ENCODE peak calls at places on chromosomes 4 and X, in six cellular contexts. Y is colonic mucosa, G is HFF-Myc, J is endodermal cell, C is fibroblast of lung, O is GM10248. A is an unnamed sample.

GRCh38 chr4:173174184-173175156 is 5.9 kb downstream of the GALNT7 start:
- DNase-seq in Y (no peak), G (no peak), J (no peak), C (no peak), O (no peak), A (no peak)

GRCh38 chr4:7542781-7543180 is 108.1 kb upstream of the PSAPL1 start:
- DNase-seq in Y (no peak), G (no peak), J (no peak), C (no peak), O (no peak), A (no peak)

GRCh38 chrX:153030801-153031200 is 25.5 kb upstream of the PNMA3 start:
- DNase-seq in Y (no peak), G (no peak), J (no peak), C (no peak), O (no peak), A (no peak)

GRCh38 chr4:108291137-108291536 is 122.4 kb upstream of the LEF1 start:
- DNase-seq in Y (no peak), G (no peak), J (no peak), C (no peak), O (no peak), A (no peak)

GRCh38 chr4:107035711-107036601 is at the start of gene DKK2:
- DNase-seq in Y (no peak), G (no peak), J (peak; percentile 67), C (peak; percentile 50), O (peak; percentile 35), A (no peak)

GRCh38 chr4:182746876-182747275 is 170.3 kb downstream of the DCTD start:
- DNase-seq in Y (no peak), G (no peak), J (no peak), C (no peak), O (no peak), A (no peak)

GRCh38 chrX:70264784-70265183 is 3.4 kb upstream of the ARR3 start:
- DNase-seq in Y (no peak), G (no peak), J (no peak), C (no peak), O (no peak), A (no peak)

GRCh38 chrX:103779156-103779555 is 2.5 kb downstream of the PLP1 start:
- DNase-seq in Y (no peak), G (no peak), J (no peak), C (peak; percentile 33), O (no peak), A (no peak)

GRCh38 chr4:105280338-105280809 is 133.7 kb downstream of the TET2 start:
- DNase-seq in Y (no peak), G (peak; percentile 35), J (no peak), C (peak; percentile 99), O (no peak), A (no peak)

GRCh38 chr4:120694973-120695372 is 227.6 kb downstream of the PRDM5 start:
- DNase-seq in Y (peak; percentile 68), G (peak; percentile 57), J (no peak), C (peak; percentile 70), O (no peak), A (peak; percentile 6)

GRCh38 chr4:148730766-148731165 is 288.6 kb upstream of the NR3C2 start:
- DNase-seq in Y (no peak), G (no peak), J (no peak), C (no peak), O (no peak), A (no peak)

GRCh38 chr4:175539498-175539897 is 272.6 kb downstream of the GPM6A start:
- DNase-seq in Y (no peak), G (no peak), J (no peak), C (no peak), O (no peak), A (no peak)

GRCh38 chr4:113683143-113683542 is 78.4 kb downstream of the CAMK2D start:
- DNase-seq in Y (no peak), G (no peak), J (no peak), C (no peak), O (peak; percentile 67), A (no peak)

GRCh38 chrX:46710425-46710824 is 48.5 kb downstream of the SLC9A7 start:
- DNase-seq in Y (no peak), G (no peak), J (no peak), C (peak; percentile 77), O (no peak), A (peak; percentile 20)

GRCh38 chr4:10108391-10108790 is 8.2 kb downstream of the WDR1 start:
- DNase-seq in Y (no peak), G (no peak), J (no peak), C (no peak), O (no peak), A (no peak)

GRCh38 chrX:143095311-143095710 is 69.6 kb downstream of the SPANXN4 start:
- DNase-seq in Y (no peak), G (no peak), J (no peak), C (no peak), O (no peak), A (no peak)

GRCh38 chr4:88756149-88756548 is 58.5 kb upstream of the NAP1L5 start:
- DNase-seq in Y (no peak), G (no peak), J (no peak), C (no peak), O (no peak), A (no peak)

GRCh38 chr4:65669008-65669971 is 999 bp downstream of the EPHA5 start:
- DNase-seq in Y (no peak), G (no peak), J (peak; percentile 80), C (peak; percentile 59), O (peak; percentile 6), A (no peak)

GRCh38 chr4:128353791-128354190 is 66.2 kb upstream of the PGRMC2 start:
- DNase-seq in Y (no peak), G (no peak), J (no peak), C (peak; percentile 52), O (no peak), A (no peak)

GRCh38 chrX:132614297-132614696 is 125.5 kb upstream of the MBNL3 start:
- DNase-seq in Y (no peak), G (no peak), J (peak; percentile 64), C (no peak), O (no peak), A (peak; percentile 30)
- TF ChIP-seq CTCF in Y (no peak), G (peak; percentile 40), J (peak; percentile 82), C (peak; percentile 45), O (peak; percentile 31), A (no peak)

DNA sequence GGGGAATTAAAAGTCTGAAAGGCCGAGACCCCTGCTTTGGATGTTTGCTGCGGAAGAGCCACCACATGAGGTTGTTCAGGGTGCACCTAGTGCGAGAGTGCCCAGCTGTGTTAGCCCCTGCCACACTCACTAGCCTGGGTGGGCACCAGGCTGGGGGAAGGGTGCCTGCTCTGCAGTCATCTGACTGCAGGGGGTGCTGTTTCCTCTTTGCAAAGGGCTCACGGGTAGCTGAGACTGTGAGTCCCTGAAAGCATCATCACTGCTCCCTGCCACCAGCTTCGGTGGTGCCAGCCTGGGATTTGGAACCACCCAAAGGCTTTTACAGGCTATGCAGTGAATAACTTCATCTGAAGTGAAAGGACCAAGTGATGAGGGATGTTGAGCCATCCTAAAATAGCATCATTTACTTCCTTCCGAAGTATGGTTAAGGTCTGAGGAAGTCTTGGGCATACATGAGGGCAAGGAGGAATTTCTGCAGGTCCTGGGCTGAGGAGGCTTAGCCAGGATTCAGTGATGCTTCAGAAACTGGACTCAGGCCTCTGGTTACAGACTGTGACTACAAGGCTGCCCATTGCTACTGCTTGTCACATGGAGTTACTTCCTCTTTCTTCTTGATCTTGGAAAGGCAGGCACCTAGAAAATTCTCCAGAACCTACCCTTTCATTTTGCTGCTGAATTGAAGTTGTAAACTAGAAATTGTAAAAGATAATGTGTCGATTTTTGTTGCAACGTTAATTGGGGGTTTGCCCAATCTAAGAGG is 293.2 kb upstream of the PRPS2 start:
- DNase-seq in Y (no peak), G (no peak), J (peak; percentile 79), C (no peak), O (peak; percentile 17), A (peak; percentile 21)
- TF ChIP-seq CTCF in Y (peak; percentile 22), G (no peak), J (peak; percentile 85), C (no peak), O (no peak), A (peak; percentile 16)

GRCh38 chr4:42965326-42965725 is 72.8 kb downstream of the GRXCR1 start:
- DNase-seq in Y (no peak), G (no peak), J (no peak), C (no peak), O (no peak), A (no peak)
- TF ChIP-seq CTCF in Y (no peak), G (no peak), J (peak; percentile 54), C (no peak), O (no peak), A (no peak)

DNA sequence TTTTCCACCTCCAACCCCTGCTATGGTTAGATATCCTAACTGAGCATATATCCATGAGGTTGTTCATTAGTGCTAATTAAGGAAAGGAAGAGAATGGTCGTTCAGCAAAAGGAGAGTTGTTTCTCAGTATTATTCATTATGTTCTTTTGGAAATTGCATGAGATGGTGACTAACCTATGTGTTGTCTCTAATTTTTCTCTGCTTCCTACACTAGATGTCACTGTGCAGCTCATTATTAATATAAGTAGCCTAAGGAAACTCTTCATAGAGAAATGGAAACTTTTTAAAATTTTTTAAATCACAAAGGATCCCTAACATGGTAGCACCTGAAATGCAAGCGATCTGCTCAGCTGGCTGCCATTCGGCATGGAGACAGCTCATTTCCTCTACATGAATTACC is 67.7 kb upstream of the FAM9A start:
- DNase-seq in Y (no peak), G (no peak), J (no peak), C (peak; percentile 29), O (no peak), A (no peak)
- TF ChIP-seq CTCF in Y (no peak), G (no peak), J (no peak), C (peak; percentile 26), O (no peak), A (no peak)

A was measured in Calu3.